ENCODE peak calls at places on chromosomes 3 and 15, in ten cellular contexts. One of them, this sample, is unnamed.

GRCh38 chr3:12932347-12932746 is 91.0 kb upstream of the RPL32 start:
- DNase-seq in fibroblast of lung: no peak
- DNase-seq in OCI-LY7: no peak
- DNase-seq in mesenchymal stem cell: no peak
- DNase-seq in upper lobe of right lung: no peak
- DNase-seq in mesendoderm: no peak
- DNase-seq in breast epithelium: no peak
- DNase-seq in right atrium auricular region: peak
- DNase-seq in stomach: no peak
- DNase-seq in brain microvascular endothelial cell: no peak
- DNase-seq in this sample: no peak

GRCh38 chr3:14403636-14404395 is 1.4 kb downstream of the SLC6A6 start:
- DNase-seq in upper lobe of right lung: peak
- DNase-seq in right atrium auricular region: no peak
- DNase-seq in OCI-LY7: no peak
- DNase-seq in stomach: peak
- DNase-seq in breast epithelium: no peak
- DNase-seq in mesenchymal stem cell: peak
- DNase-seq in brain microvascular endothelial cell: no peak
- DNase-seq in fibroblast of lung: no peak
- DNase-seq in mesendoderm: no peak
- DNase-seq in this sample: no peak

GRCh38 chr3:146382386-146382785 is 87.0 kb downstream of the PLSCR2 start:
- DNase-seq in brain microvascular endothelial cell: peak
- DNase-seq in OCI-LY7: no peak
- DNase-seq in stomach: no peak
- DNase-seq in mesendoderm: peak
- DNase-seq in upper lobe of right lung: no peak
- DNase-seq in right atrium auricular region: no peak
- DNase-seq in mesenchymal stem cell: peak
- DNase-seq in breast epithelium: no peak
- DNase-seq in fibroblast of lung: peak
- DNase-seq in this sample: no peak

GRCh38 chr3:149442845-149443544 is 31.5 kb upstream of the TM4SF4 start:
- DNase-seq in brain microvascular endothelial cell: peak
- DNase-seq in mesendoderm: no peak
- DNase-seq in stomach: no peak
- DNase-seq in breast epithelium: no peak
- DNase-seq in mesenchymal stem cell: peak
- DNase-seq in fibroblast of lung: peak
- DNase-seq in upper lobe of right lung: no peak
- DNase-seq in right atrium auricular region: no peak
- DNase-seq in OCI-LY7: no peak
- DNase-seq in this sample: no peak

GRCh38 chr15:31545257-31545656 is 218.6 kb downstream of the KLF13 start:
- DNase-seq in upper lobe of right lung: no peak
- DNase-seq in right atrium auricular region: no peak
- DNase-seq in mesendoderm: no peak
- DNase-seq in brain microvascular endothelial cell: no peak
- DNase-seq in stomach: no peak
- DNase-seq in fibroblast of lung: no peak
- DNase-seq in OCI-LY7: no peak
- DNase-seq in breast epithelium: no peak
- DNase-seq in mesenchymal stem cell: no peak
- DNase-seq in this sample: no peak

GRCh38 chr15:29677871-29678431 is 144.3 kb downstream of the TJP1 start:
- DNase-seq in brain microvascular endothelial cell: no peak
- DNase-seq in OCI-LY7: no peak
- DNase-seq in mesenchymal stem cell: no peak
- DNase-seq in upper lobe of right lung: no peak
- DNase-seq in stomach: peak
- DNase-seq in breast epithelium: no peak
- DNase-seq in fibroblast of lung: no peak
- DNase-seq in mesendoderm: no peak
- DNase-seq in right atrium auricular region: no peak
- DNase-seq in this sample: no peak

GRCh38 chr15:29822685-29823459 is 604 bp upstream of the TJP1 start:
- DNase-seq in stomach: peak
- DNase-seq in upper lobe of right lung: peak
- DNase-seq in mesendoderm: peak
- DNase-seq in mesenchymal stem cell: peak
- DNase-seq in fibroblast of lung: peak
- DNase-seq in right atrium auricular region: peak
- DNase-seq in OCI-LY7: no peak
- DNase-seq in breast epithelium: peak
- DNase-seq in brain microvascular endothelial cell: peak
- DNase-seq in this sample: peak

GRCh38 chr3:18703798-18704197 is 278.7 kb upstream of the SATB1 start:
- DNase-seq in right atrium auricular region: no peak
- DNase-seq in breast epithelium: no peak
- DNase-seq in brain microvascular endothelial cell: no peak
- DNase-seq in mesenchymal stem cell: no peak
- DNase-seq in upper lobe of right lung: no peak
- DNase-seq in mesendoderm: no peak
- DNase-seq in fibroblast of lung: no peak
- DNase-seq in stomach: no peak
- DNase-seq in OCI-LY7: no peak
- DNase-seq in this sample: no peak

GRCh38 chr15:72474466-72474911 is 359 bp downstream of the ARIH1 start:
- DNase-seq in fibroblast of lung: no peak
- DNase-seq in brain microvascular endothelial cell: no peak
- DNase-seq in right atrium auricular region: no peak
- DNase-seq in mesendoderm: peak
- DNase-seq in mesenchymal stem cell: no peak
- DNase-seq in OCI-LY7: no peak
- DNase-seq in breast epithelium: peak
- DNase-seq in stomach: no peak
- DNase-seq in upper lobe of right lung: no peak
- DNase-seq in this sample: no peak

GRCh38 chr3:142374687-142375086 is 73.2 kb downstream of the XRN1 start:
- DNase-seq in fibroblast of lung: no peak
- DNase-seq in brain microvascular endothelial cell: no peak
- DNase-seq in mesenchymal stem cell: no peak
- DNase-seq in right atrium auricular region: no peak
- DNase-seq in stomach: no peak
- DNase-seq in upper lobe of right lung: no peak
- DNase-seq in mesendoderm: no peak
- DNase-seq in OCI-LY7: no peak
- DNase-seq in breast epithelium: no peak
- DNase-seq in this sample: no peak

DNA sequence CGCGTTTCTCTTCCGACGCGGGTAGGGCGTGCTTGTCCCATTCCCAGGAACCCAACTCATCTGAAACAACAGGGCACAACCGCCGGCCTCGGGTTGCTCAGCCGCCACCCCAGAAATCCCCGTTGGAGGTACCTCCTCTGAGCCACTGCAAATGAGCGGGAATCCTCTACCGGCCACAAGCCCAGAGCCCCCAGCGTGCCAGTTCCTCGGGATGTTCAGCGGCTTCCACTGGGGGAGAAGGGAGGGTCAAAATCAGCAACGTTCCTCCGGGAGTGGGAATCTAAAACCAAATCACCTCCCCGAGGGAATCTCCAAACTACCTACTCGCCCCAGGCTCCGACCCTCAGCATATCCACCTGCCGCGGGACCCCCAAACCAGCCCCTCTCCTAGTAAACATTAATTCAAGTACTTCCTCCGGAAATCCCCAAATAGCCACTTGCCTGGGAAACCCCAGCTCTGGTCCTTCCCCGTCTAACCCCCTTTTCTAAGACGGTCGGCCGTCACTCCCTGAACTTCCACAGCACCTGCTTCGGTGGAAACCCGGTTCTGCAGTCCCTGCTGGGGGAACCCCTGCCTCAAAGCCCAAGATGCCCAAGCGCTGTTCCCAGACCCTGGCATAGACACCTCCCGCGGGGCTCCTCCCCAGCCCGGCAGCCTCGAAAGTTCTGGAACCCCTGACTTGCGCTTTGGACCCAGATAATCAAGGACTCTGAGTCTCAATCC is 887 bp downstream of the OXTR start:
- DNase-seq in mesenchymal stem cell: peak
- DNase-seq in fibroblast of lung: peak
- DNase-seq in upper lobe of right lung: no peak
- DNase-seq in mesendoderm: no peak
- DNase-seq in breast epithelium: no peak
- DNase-seq in stomach: no peak
- DNase-seq in right atrium auricular region: no peak
- DNase-seq in brain microvascular endothelial cell: no peak
- DNase-seq in OCI-LY7: no peak
- DNase-seq in this sample: no peak
- H3K4me3 ChIP-seq in mesenchymal stem cell: peak
- H3K4me3 ChIP-seq in fibroblast of lung: peak
- H3K4me3 ChIP-seq in upper lobe of right lung: no peak
- H3K4me3 ChIP-seq in mesendoderm: peak
- H3K4me3 ChIP-seq in breast epithelium: peak
- H3K4me3 ChIP-seq in stomach: peak
- H3K4me3 ChIP-seq in right atrium auricular region: peak
- H3K4me3 ChIP-seq in brain microvascular endothelial cell: peak
- H3K4me3 ChIP-seq in OCI-LY7: no peak
- H3K4me3 ChIP-seq in this sample: peak

GRCh38 chr3:181713673-181714270 is 2.0 kb downstream of the SOX2 start:
- DNase-seq in stomach: no peak
- DNase-seq in upper lobe of right lung: no peak
- DNase-seq in brain microvascular endothelial cell: no peak
- DNase-seq in OCI-LY7: no peak
- DNase-seq in mesendoderm: no peak
- DNase-seq in fibroblast of lung: no peak
- DNase-seq in breast epithelium: no peak
- DNase-seq in mesenchymal stem cell: no peak
- DNase-seq in right atrium auricular region: no peak
- DNase-seq in this sample: no peak

GRCh38 chr3:181712505-181713299 is 977 bp downstream of the SOX2 start:
- DNase-seq in stomach: peak
- DNase-seq in right atrium auricular region: no peak
- DNase-seq in fibroblast of lung: peak
- DNase-seq in mesendoderm: peak
- DNase-seq in mesenchymal stem cell: peak
- DNase-seq in breast epithelium: no peak
- DNase-seq in upper lobe of right lung: peak
- DNase-seq in brain microvascular endothelial cell: no peak
- DNase-seq in OCI-LY7: peak
- DNase-seq in this sample: no peak

GRCh38 chr3:181711325-181712135 is at the start of gene SOX2:
- DNase-seq in mesendoderm: peak
- DNase-seq in stomach: peak
- DNase-seq in brain microvascular endothelial cell: no peak
- DNase-seq in right atrium auricular region: no peak
- DNase-seq in OCI-LY7: peak
- DNase-seq in mesenchymal stem cell: peak
- DNase-seq in fibroblast of lung: peak
- DNase-seq in upper lobe of right lung: peak
- DNase-seq in breast epithelium: no peak
- DNase-seq in this sample: no peak

GRCh38 chr3:181712190-181712504 is 422 bp downstream of the SOX2 start:
- DNase-seq in mesenchymal stem cell: no peak
- DNase-seq in mesendoderm: no peak
- DNase-seq in right atrium auricular region: no peak
- DNase-seq in fibroblast of lung: no peak
- DNase-seq in brain microvascular endothelial cell: no peak
- DNase-seq in breast epithelium: no peak
- DNase-seq in OCI-LY7: no peak
- DNase-seq in upper lobe of right lung: no peak
- DNase-seq in stomach: no peak
- DNase-seq in this sample: no peak

GRCh38 chr3:181713300-181713647 is 1.5 kb downstream of the SOX2 start:
- DNase-seq in OCI-LY7: peak
- DNase-seq in mesendoderm: no peak
- DNase-seq in brain microvascular endothelial cell: no peak
- DNase-seq in upper lobe of right lung: no peak
- DNase-seq in fibroblast of lung: no peak
- DNase-seq in breast epithelium: no peak
- DNase-seq in mesenchymal stem cell: no peak
- DNase-seq in stomach: no peak
- DNase-seq in right atrium auricular region: no peak
- DNase-seq in this sample: no peak
- H3K27ac ChIP-seq in OCI-LY7: peak
- H3K27ac ChIP-seq in mesendoderm: no peak
- H3K27ac ChIP-seq in brain microvascular endothelial cell: no peak
- H3K27ac ChIP-seq in upper lobe of right lung: no peak
- H3K27ac ChIP-seq in fibroblast of lung: no peak
- H3K27ac ChIP-seq in breast epithelium: no peak
- H3K27ac ChIP-seq in mesenchymal stem cell: no peak
- H3K27ac ChIP-seq in stomach: peak
- H3K27ac ChIP-seq in right atrium auricular region: no peak
- H3K27ac ChIP-seq in this sample: no peak

DNA sequence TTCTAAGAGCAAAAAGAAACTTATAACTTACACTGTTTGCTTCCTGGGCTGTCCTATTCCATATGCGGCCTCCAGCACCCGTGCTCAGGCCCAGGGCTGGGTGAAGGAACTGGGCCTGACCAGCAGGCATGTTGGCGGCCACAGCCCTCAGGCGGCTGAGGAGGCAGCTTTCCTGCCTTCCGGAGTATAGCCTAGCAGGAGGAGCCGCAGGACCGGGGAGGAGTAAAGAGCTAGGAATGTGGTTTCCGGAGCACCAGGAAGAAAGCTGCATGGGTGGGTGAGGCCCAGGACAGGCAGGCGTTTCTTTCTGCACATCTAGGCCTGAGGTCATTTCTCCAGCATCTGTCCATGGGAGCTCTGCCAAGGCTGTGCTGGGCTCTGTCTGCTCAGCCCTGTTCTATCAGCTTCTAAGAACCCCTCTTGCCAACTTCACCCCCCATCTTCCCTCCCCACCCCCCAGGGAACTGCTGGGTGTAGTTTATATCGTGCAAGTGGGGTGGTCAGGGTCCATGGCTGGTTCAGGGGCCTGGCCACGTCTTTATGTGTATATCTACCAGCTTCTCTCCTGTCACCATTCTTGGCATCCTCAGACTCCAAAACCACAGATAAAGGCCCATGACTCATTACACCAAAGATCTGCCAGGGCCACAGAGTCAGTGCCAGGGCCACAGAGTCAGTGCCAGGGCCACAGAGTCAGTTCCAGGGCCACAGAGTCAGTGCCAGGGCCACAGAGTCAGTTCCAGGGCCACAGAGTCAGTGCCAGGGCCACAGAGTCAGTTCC is 7.8 kb upstream of the KIF7 start:
- DNase-seq in mesendoderm: peak
- DNase-seq in fibroblast of lung: peak
- DNase-seq in stomach: peak
- DNase-seq in breast epithelium: no peak
- DNase-seq in OCI-LY7: no peak
- DNase-seq in right atrium auricular region: peak
- DNase-seq in mesenchymal stem cell: peak
- DNase-seq in upper lobe of right lung: no peak
- DNase-seq in brain microvascular endothelial cell: peak
- DNase-seq in this sample: peak
- H3K4me3 ChIP-seq in mesendoderm: no peak
- H3K4me3 ChIP-seq in fibroblast of lung: no peak
- H3K4me3 ChIP-seq in stomach: no peak
- H3K4me3 ChIP-seq in breast epithelium: peak
- H3K4me3 ChIP-seq in OCI-LY7: no peak
- H3K4me3 ChIP-seq in right atrium auricular region: no peak
- H3K4me3 ChIP-seq in mesenchymal stem cell: no peak
- H3K4me3 ChIP-seq in upper lobe of right lung: no peak
- H3K4me3 ChIP-seq in brain microvascular endothelial cell: peak
- H3K4me3 ChIP-seq in this sample: peak

DNA sequence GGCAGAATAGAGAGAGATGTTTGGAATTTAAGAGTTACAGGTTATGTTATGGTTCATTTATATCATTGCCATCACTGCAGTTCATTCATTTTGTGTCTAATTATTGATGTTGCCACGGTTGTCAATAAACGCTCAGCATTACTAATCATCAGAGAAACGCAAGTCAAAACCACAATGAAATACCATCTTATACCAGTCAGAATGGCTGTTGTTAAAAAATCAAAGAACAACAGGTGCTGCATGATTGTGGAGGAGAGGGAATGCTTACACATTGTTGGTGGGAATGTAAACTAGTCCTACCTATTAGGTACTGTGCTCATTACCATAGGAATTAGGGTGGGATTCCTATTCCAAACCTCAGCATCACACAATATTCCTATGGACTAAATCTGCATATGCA is 350.5 kb downstream of the TIGIT start:
- DNase-seq in right atrium auricular region: no peak
- DNase-seq in mesendoderm: no peak
- DNase-seq in fibroblast of lung: peak
- DNase-seq in upper lobe of right lung: no peak
- DNase-seq in mesenchymal stem cell: no peak
- DNase-seq in brain microvascular endothelial cell: no peak
- DNase-seq in OCI-LY7: no peak
- DNase-seq in breast epithelium: no peak
- DNase-seq in stomach: no peak
- DNase-seq in this sample: no peak
- H3K27ac ChIP-seq in right atrium auricular region: no peak
- H3K27ac ChIP-seq in mesendoderm: no peak
- H3K27ac ChIP-seq in fibroblast of lung: no peak
- H3K27ac ChIP-seq in upper lobe of right lung: no peak
- H3K27ac ChIP-seq in mesenchymal stem cell: no peak
- H3K27ac ChIP-seq in brain microvascular endothelial cell: no peak
- H3K27ac ChIP-seq in OCI-LY7: no peak
- H3K27ac ChIP-seq in breast epithelium: no peak
- H3K27ac ChIP-seq in stomach: no peak
- H3K27ac ChIP-seq in this sample: no peak

This sample was measured in thoracic aorta.